ENCODE peak calls at places on chromosome 11, in seven cellular contexts. X is body of pancreas, E is suprapubic skin, H is lower leg skin, K is heart left ventricle, L is stomach, R is gastrocnemius medialis. M is an unnamed sample.

GRCh38 chr11:132123854-132124835 is 753.7 kb downstream of the NTM start:
- DNase-seq in X (no peak), E (no peak), H (no peak), K (no peak), L (no peak), R (no peak), M (no peak)

GRCh38 chr11:5449432-5449831 is 309 bp downstream of the OR51I2 start:
- DNase-seq in X (no peak), E (no peak), H (no peak), K (no peak), L (no peak), R (no peak), M (no peak)

GRCh38 chr11:76074178-76075112 is 131.9 kb downstream of the WNT11 start:
- DNase-seq in X (no peak), E (no peak), H (no peak), K (no peak), L (no peak), R (no peak), M (peak)

GRCh38 chr11:21588754-21589153 is 604.1 kb upstream of the ANO5 start:
- DNase-seq in X (no peak), E (no peak), H (no peak), K (no peak), L (no peak), R (no peak), M (no peak)

GRCh38 chr11:58675344-58676155 is 53.1 kb downstream of the CNTF start:
- DNase-seq in X (peak), E (no peak), H (peak), K (peak), L (peak), R (peak), M (peak)

GRCh38 chr11:112408551-112408950 is 147.9 kb upstream of the PLET1 start:
- DNase-seq in X (no peak), E (no peak), H (no peak), K (no peak), L (no peak), R (no peak), M (no peak)

GRCh38 chr11:70772950-70773349 is 374.6 kb downstream of the CTTN start:
- DNase-seq in X (no peak), E (no peak), H (no peak), K (no peak), L (no peak), R (no peak), M (no peak)

GRCh38 chr11:127733552-127733951 is 733.0 kb upstream of the KIRREL3 start:
- DNase-seq in X (no peak), E (no peak), H (no peak), K (peak), L (no peak), R (no peak), M (peak)

GRCh38 chr11:43690929-43691328 is 10.4 kb downstream of the HSD17B12 start:
- DNase-seq in X (no peak), E (no peak), H (no peak), K (no peak), L (no peak), R (no peak), M (no peak)

GRCh38 chr11:11148104-11148509 is 204.9 kb downstream of the CSNK2A3 start:
- DNase-seq in X (peak), E (no peak), H (peak), K (peak), L (no peak), R (peak), M (peak)

GRCh38 chr11:101336858-101337257 is 207.2 kb upstream of the PGR start:
- DNase-seq in X (no peak), E (no peak), H (no peak), K (no peak), L (no peak), R (no peak), M (no peak)

GRCh38 chr11:130849215-130849568 is 67.1 kb downstream of the SNX19 start:
- DNase-seq in X (no peak), E (no peak), H (peak), K (no peak), L (no peak), R (no peak), M (no peak)

GRCh38 chr11:95364324-95365295 is 133.6 kb upstream of the SESN3 start:
- DNase-seq in X (no peak), E (no peak), H (no peak), K (no peak), L (no peak), R (no peak), M (no peak)

GRCh38 chr11:18836415-18836814 is 44.8 kb upstream of the PTPN5 start:
- DNase-seq in X (no peak), E (no peak), H (no peak), K (no peak), L (no peak), R (no peak), M (no peak)

GRCh38 chr11:2300290-2300935 is 1.3 kb downstream of the C11orf21 start:
- DNase-seq in X (no peak), E (peak), H (peak), K (no peak), L (peak), R (no peak), M (peak)

GRCh38 chr11:37597776-37598175 is 999.7 kb upstream of the RAG2 start:
- DNase-seq in X (no peak), E (no peak), H (no peak), K (no peak), L (no peak), R (no peak), M (no peak)

GRCh38 chr11:34149274-34149673 is 43.8 kb downstream of the NAT10 start:
- DNase-seq in X (no peak), E (no peak), H (no peak), K (no peak), L (no peak), R (no peak), M (no peak)

GRCh38 chr11:115911656-115912055 is 407.4 kb upstream of the CADM1 start:
- DNase-seq in X (no peak), E (no peak), H (no peak), K (no peak), L (no peak), R (no peak), M (no peak)

GRCh38 chr11:9760180-9760550 is 96.3 kb downstream of the SWAP70 start:
- DNase-seq in X (peak), E (peak), H (peak), K (peak), L (peak), R (peak), M (no peak)

GRCh38 chr11:94786264-94787126 is 18.3 kb downstream of the AMOTL1 start:
- DNase-seq in X (peak), E (no peak), H (no peak), K (no peak), L (no peak), R (no peak), M (peak)

GRCh38 chr11:3929689-3930088 is 74.2 kb downstream of the STIM1 start:
- DNase-seq in X (peak), E (no peak), H (no peak), K (peak), L (no peak), R (peak), M (no peak)

GRCh38 chr11:86219291-86220193 is 25.0 kb upstream of the EED start:
- DNase-seq in X (no peak), E (no peak), H (no peak), K (no peak), L (no peak), R (no peak), M (no peak)

GRCh38 chr11:68680541-68681231 is 3.7 kb upstream of the GAL start:
- DNase-seq in X (no peak), E (peak), H (no peak), K (no peak), L (no peak), R (no peak), M (no peak)

GRCh38 chr11:64876835-64877341 is 1.5 kb downstream of the EHD1 start:
- DNase-seq in X (peak), E (no peak), H (no peak), K (no peak), L (peak), R (no peak), M (no peak)

GRCh38 chr11:119363874-119364590 is 17.5 kb downstream of the USP2 start:
- DNase-seq in X (peak), E (no peak), H (no peak), K (peak), L (peak), R (no peak), M (peak)

GRCh38 chr11:1771700-1772099 is 8.0 kb upstream of the CTSD start:
- DNase-seq in X (peak), E (peak), H (no peak), K (no peak), L (peak), R (no peak), M (no peak)

GRCh38 chr11:69014084-69014935 is 1.3 kb upstream of the MRGPRF start:
- DNase-seq in X (no peak), E (no peak), H (no peak), K (peak), L (peak), R (no peak), M (no peak)

GRCh38 chr11:85663080-85663729 is 1.7 kb downstream of the CREBZF start:
- DNase-seq in X (no peak), E (no peak), H (no peak), K (no peak), L (no peak), R (no peak), M (peak)

GRCh38 chr11:60905551-60906113 is 753 bp downstream of the PRPF19 start:
- DNase-seq in X (peak), E (no peak), H (no peak), K (no peak), L (no peak), R (no peak), M (peak)

GRCh38 chr11:12695221-12695794 is 21.1 kb downstream of the TEAD1 start:
- DNase-seq in X (no peak), E (no peak), H (no peak), K (no peak), L (no peak), R (no peak), M (no peak)

GRCh38 chr11:12694182-12694531 is 19.9 kb downstream of the TEAD1 start:
- DNase-seq in X (peak), E (no peak), H (no peak), K (no peak), L (peak), R (no peak), M (no peak)

GRCh38 chr11:12693075-12693473 is 18.9 kb downstream of the TEAD1 start:
- DNase-seq in X (no peak), E (no peak), H (no peak), K (no peak), L (no peak), R (no peak), M (no peak)

GRCh38 chr11:12692238-12693074 is 18.2 kb downstream of the TEAD1 start:
- DNase-seq in X (peak), E (peak), H (peak), K (peak), L (peak), R (peak), M (no peak)

DNA sequence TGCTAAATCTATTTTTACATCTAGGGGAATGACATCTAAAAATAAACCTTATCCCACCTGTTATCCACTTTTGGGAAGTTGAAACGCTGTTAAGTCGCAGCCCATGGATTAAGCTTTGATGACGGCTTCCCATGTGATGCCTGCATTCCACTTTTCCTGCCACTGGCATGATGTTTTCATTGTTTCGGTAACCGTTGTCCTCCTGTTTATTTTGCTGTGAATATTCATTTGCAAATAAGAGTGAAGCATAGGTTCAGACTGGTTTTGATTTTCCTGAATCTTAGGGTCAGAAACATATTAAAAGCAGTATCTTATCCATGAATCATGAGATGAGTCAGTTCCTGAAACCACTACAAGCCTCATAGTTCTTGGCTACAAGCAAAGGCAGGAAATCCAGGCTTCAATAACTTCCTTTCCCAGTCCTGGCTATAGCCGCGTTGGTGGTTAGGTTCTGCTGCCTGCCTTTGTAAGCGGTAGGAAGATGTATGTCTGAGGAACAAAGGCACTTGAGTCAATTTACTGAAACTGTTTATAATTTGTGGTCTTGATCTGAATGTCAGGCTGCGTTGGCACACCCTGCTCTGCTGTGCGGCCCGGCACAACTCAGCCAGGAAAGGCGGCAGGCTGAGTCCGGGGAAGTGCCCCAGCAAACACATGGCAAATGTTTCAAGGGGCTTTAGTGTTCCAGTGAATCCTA is 19.4 kb downstream of the TEAD1 start:
- DNase-seq in X (peak), E (no peak), H (peak), K (peak), L (peak), R (peak), M (peak)
- TF ChIP-seq POLR2A in X (no peak), E (no peak), H (no peak), K (peak), L (no peak), R (peak), M (no peak)

GRCh38 chr11:72592698-72593097 is 81.5 kb downstream of the PDE2A start:
- DNase-seq in X (no peak), E (no peak), H (no peak), K (no peak), L (no peak), R (no peak), M (no peak)
- TF ChIP-seq POLR2A in X (no peak), E (no peak), H (no peak), K (no peak), L (no peak), R (no peak), M (no peak)

GRCh38 chr11:63761173-63761572 is 7.4 kb downstream of the ZFTA start:
- DNase-seq in X (no peak), E (no peak), H (no peak), K (no peak), L (no peak), R (no peak), M (no peak)
- TF ChIP-seq POLR2A in X (no peak), E (no peak), H (no peak), K (no peak), L (no peak), R (no peak), M (no peak)

GRCh38 chr11:77823775-77824174 is 2.8 kb downstream of the AAMDC start:
- DNase-seq in X (no peak), E (no peak), H (no peak), K (no peak), L (no peak), R (no peak), M (peak)
- TF ChIP-seq POLR2A in X (no peak), E (no peak), H (no peak), K (no peak), L (no peak), R (no peak), M (no peak)

M was measured in erythroblast.